ENCODE peak calls at places on chromosomes 6 and 20, in six cellular contexts. O is BJ, S is foreskin fibroblast, W is AG10803, A is RKO, M is NCI-H2081. J is an unnamed sample.

GRCh38 chr20:18005170-18005989 is 36.6 kb downstream of the MGME1 start:
- DNase-seq in S (no peak), A (no peak), M (no peak), W (no peak), O (no peak), J (no peak)

GRCh38 chr6:148328876-148329567 is 13.6 kb upstream of the SASH1 start:
- DNase-seq in M (no peak), W (no peak), S (no peak), A (no peak), O (no peak), J (no peak)

GRCh38 chr20:13105864-13106457 is 97.2 kb downstream of the SPTLC3 start:
- DNase-seq in O (no peak), A (peak), S (no peak), M (peak), W (peak), J (peak)

GRCh38 chr20:53866787-53867740 is 203.3 kb downstream of the BCAS1 start:
- DNase-seq in O (no peak), M (no peak), W (no peak), S (no peak), A (no peak), J (peak)

GRCh38 chr6:70162972-70163371 is 139.9 kb downstream of the COL9A1 start:
- DNase-seq in S (no peak), A (no peak), M (no peak), O (no peak), W (no peak), J (no peak)

GRCh38 chr6:87342829-87343228 is 1.8 kb upstream of the C6orf163 start:
- DNase-seq in A (no peak), M (no peak), S (no peak), W (no peak), O (no peak), J (no peak)

GRCh38 chr20:63090052-63090451 is 83.3 kb upstream of the BHLHE23 start:
- DNase-seq in S (no peak), M (no peak), A (no peak), O (no peak), W (no peak), J (no peak)

GRCh38 chr6:39777218-39777617 is 15.0 kb upstream of the DAAM2 start:
- DNase-seq in M (peak), W (no peak), S (no peak), A (no peak), O (no peak), J (no peak)

GRCh38 chr6:7216941-7217621 is 95.9 kb downstream of the SSR1 start:
- DNase-seq in A (no peak), S (no peak), O (no peak), M (no peak), W (no peak), J (no peak)

GRCh38 chr6:3612341-3613041 is 139.0 kb downstream of the PXDC1 start:
- DNase-seq in W (peak), O (peak), S (peak), A (peak), M (peak), J (no peak)